ENCODE peak calls at places on chromosomes 4 and X, in six cellular contexts. W, T, S, H, N and R are unnamed samples.

GRCh38 chrX:11913001-11913400 is 155.0 kb downstream of the MSL3 start:
- DNase-seq in S (no peak), H (no peak), W (no peak), N (no peak), T (no peak), R (no peak)

GRCh38 chr4:7166981-7167700 is 25.2 kb upstream of the SORCS2 start:
- DNase-seq in T (no peak), S (peak), W (no peak), N (peak), H (peak), R (no peak)

GRCh38 chrX:45400380-45400779 is 199.7 kb upstream of the DIPK2B start:
- DNase-seq in T (no peak), S (no peak), H (no peak), W (no peak), N (no peak), R (no peak)

GRCh38 chrX:120428309-120428708 is 40.8 kb downstream of the LAMP2 start:
- DNase-seq in W (no peak), N (no peak), S (peak), T (no peak), H (no peak), R (no peak)

GRCh38 chr4:123055943-123056342 is 133.5 kb upstream of the NUDT6 start:
- DNase-seq in W (no peak), T (no peak), H (no peak), N (no peak), S (no peak), R (no peak)

GRCh38 chr4:181528570-181529184 is 714.5 kb upstream of the TENM3 start:
- DNase-seq in T (no peak), N (no peak), W (peak), S (peak), H (no peak), R (no peak)

GRCh38 chrX:97672138-97672537 is 788.4 kb downstream of the RPA4 start:
- DNase-seq in W (no peak), S (no peak), T (no peak), H (no peak), N (no peak), R (no peak)

GRCh38 chr4:119550857-119551532 is 77.6 kb downstream of the PDE5A start:
- DNase-seq in S (no peak), W (no peak), H (no peak), T (no peak), N (no peak), R (no peak)

GRCh38 chr4:656651-657337 is 17.3 kb downstream of the ATP5ME start:
- DNase-seq in N (no peak), H (no peak), T (no peak), W (no peak), S (no peak), R (no peak)

GRCh38 chr4:72352746-72353145 is 216.3 kb downstream of the ADAMTS3 start:
- DNase-seq in W (no peak), H (no peak), N (no peak), S (no peak), T (no peak), R (no peak)

GRCh38 chr4:104728380-104729122 is 233.9 kb upstream of the CXXC4 start:
- DNase-seq in N (no peak), T (no peak), S (peak), W (no peak), H (no peak), R (no peak)

GRCh38 chr4:142817442-142817841 is 28.7 kb downstream of the INPP4B start:
- DNase-seq in T (no peak), W (peak), N (no peak), H (no peak), S (no peak), R (no peak)

GRCh38 chrX:134174859-134175258 is 62.1 kb upstream of the CCDC160 start:
- DNase-seq in H (no peak), W (no peak), S (no peak), T (no peak), N (no peak), R (no peak)

GRCh38 chr4:35052546-35052945 is 1191.8 kb downstream of the ARAP2 start:
- DNase-seq in H (no peak), T (no peak), N (no peak), W (no peak), S (no peak), R (no peak)

GRCh38 chr4:25013756-25014737 is 16.7 kb downstream of the LGI2 start:
- DNase-seq in S (peak), T (no peak), N (peak), W (no peak), H (no peak), R (no peak)

GRCh38 chr4:1246901-1247810 is 1.8 kb downstream of the CTBP1 start:
- DNase-seq in T (no peak), N (peak), S (peak), W (peak), H (peak), R (no peak)

GRCh38 chr4:31518796-31519250 is 798.7 kb downstream of the PCDH7 start:
- DNase-seq in W (no peak), N (no peak), S (peak), H (no peak), T (no peak), R (no peak)

GRCh38 chr4:105306158-105306781 is 159.6 kb downstream of the TET2 start:
- DNase-seq in S (no peak), H (no peak), T (no peak), W (no peak), N (no peak), R (no peak)

DNA sequence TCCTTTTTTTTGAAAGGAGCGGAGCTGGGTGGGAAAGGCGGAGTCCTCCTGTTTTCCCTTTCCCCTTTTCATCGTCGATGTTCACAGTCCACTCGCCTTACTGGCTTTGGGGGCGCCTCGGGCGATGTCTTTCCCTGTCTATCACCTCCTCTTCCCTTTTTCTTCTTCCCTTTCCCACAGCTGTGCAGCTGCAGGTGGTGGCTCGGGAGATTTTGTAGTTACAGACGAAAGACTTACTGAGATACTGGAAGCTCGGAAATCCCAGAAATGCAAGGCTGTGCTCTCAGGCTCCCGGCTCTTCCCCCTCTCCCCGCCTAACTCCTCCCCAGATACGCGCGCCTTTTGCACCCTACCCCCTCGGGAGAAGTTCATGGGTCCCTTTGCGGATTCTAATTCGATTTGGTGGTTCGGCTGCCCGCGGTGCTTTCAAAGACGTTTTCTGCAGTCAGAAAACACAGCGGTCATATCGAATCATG is 1.3 kb downstream of the SEPTIN11 start:
- DNase-seq in S (peak), T (no peak), N (no peak), H (no peak), W (peak), R (no peak)
- H3K27ac ChIP-seq in S (peak), T (peak), N (peak), H (peak), W (no peak), R (peak)

GRCh38 chr4:56958111-56958517 is 19.3 kb downstream of the NOA1 start:
- DNase-seq in S (peak), H (peak), T (peak), N (peak), W (no peak), R (no peak)
- H3K27ac ChIP-seq in S (peak), H (peak), T (peak), N (no peak), W (no peak), R (no peak)

GRCh38 chrX:39011454-39012204 is 210.4 kb downstream of the MID1IP1 start:
- DNase-seq in H (no peak), T (no peak), N (no peak), S (no peak), W (no peak), R (no peak)
- H3K27ac ChIP-seq in H (no peak), T (peak), N (no peak), S (no peak), W (no peak), R (no peak)

GRCh38 chrX:47191806-47192401 is 1.7 kb upstream of the UBA1 start:
- DNase-seq in T (no peak), H (no peak), S (no peak), N (no peak), W (peak), R (no peak)

GRCh38 chrX:47193475-47194241 is at the start of gene UBA1:
- DNase-seq in W (peak), T (peak), N (peak), H (peak), S (peak), R (peak)

GRCh38 chrX:47189906-47190305 is 3.7 kb upstream of the UBA1 start:
- DNase-seq in N (no peak), W (no peak), T (no peak), H (no peak), S (no peak), R (no peak)

GRCh38 chrX:47191331-47191730 is 2.3 kb upstream of the UBA1 start:
- DNase-seq in T (no peak), H (no peak), N (no peak), S (peak), W (no peak), R (peak)

DNA sequence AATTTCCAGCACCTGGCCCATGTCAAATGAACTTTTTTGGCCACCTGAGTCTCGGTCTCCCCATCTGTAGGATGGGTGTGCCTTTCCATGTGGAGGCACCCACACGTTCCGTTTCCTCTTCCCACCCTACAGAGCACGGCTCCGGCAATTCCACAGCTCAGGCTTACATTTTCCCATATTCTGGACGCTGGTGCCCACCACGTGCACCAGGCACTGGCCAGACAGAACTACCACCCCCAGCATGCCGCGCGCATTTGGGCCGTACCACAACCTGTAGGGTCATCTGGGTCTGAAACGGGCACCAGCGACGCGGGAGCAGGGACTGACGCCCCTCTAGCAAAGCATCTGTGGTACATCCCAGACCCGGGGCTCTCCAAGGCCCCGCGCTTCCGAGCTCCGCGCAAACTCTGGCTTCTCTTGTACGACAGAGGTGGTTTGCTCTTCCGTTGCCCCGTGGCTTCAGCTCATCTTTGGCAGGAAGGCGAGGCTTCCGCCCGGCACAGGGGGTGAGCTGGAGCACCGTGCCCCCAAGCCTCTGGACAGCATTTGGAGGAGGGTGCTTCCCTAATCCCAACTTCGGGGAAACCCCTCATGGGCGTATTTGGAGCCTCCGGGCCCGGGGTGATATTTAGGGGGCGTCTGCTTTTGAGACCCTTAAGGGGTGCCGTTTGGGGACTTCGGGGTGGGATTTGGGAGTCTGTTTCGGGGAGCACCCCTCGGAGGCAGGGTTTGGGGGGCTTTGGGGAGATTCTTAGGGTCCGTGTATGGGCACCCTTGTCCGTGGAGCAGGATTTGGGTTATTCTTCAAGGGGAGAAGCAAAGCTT is 3.0 kb upstream of the UBA1 start:
- DNase-seq in W (peak), T (peak), N (peak), S (peak), H (peak), R (peak)
- H3K27ac ChIP-seq in W (no peak), T (peak), N (peak), S (peak), H (peak), R (peak)

DNA sequence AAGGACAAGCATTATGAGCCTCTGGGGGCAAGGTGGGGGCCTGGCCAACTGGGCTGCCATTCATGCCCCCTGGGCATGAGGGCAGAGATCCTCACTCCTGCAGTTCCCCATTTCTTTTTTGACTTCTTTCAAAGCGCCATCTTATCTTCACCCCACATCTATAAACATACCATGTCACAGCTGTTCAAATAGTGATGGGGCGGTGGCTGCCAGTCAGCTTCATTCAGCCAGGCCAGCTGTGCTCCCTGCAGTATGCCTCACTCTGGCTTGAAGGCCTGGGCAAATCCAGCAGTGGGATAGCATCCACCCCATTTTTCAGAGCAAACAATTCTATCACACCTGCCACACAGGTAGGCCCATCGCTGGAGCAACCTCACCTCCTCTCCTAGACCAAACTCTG is 85.5 kb downstream of the NHSL2 start:
- DNase-seq in N (no peak), H (no peak), S (no peak), T (no peak), W (no peak), R (no peak)
- H3K27ac ChIP-seq in N (no peak), H (no peak), S (no peak), T (no peak), W (no peak), R (no peak)